ENCODE peak calls at places on chromosomes 4 and X, in eight cellular contexts. M is stomach, Y is HCT116, C is transverse colon, I is suprapubic skin, K is endothelial cell of umbilical vein, B is GM23338, X is HepG2. Q is an unnamed sample.

GRCh38 chr4:99438578-99438875 is 3.4 kb upstream of the ADH7 start:
- DNase-seq in C (no peak), K (no peak), M (no peak), B (no peak), X (no peak), I (no peak), Y (no peak), Q (no peak)

GRCh38 chr4:15935504-15936392 is 2.8 kb downstream of the FGFBP1 start:
- DNase-seq in B (no peak), M (no peak), X (no peak), K (no peak), C (no peak), I (no peak), Y (no peak), Q (no peak)

GRCh38 chrX:68691921-68692320 is 44.5 kb downstream of the STARD8 start:
- DNase-seq in X (no peak), K (no peak), M (no peak), I (no peak), C (no peak), B (no peak), Y (no peak), Q (no peak)

GRCh38 chr4:119099227-119099910 is 36.3 kb upstream of the MYOZ2 start:
- DNase-seq in B (no peak), X (no peak), I (no peak), C (no peak), M (no peak), Y (no peak), K (no peak), Q (no peak)

GRCh38 chr4:179843370-179843769 is 2399.8 kb upstream of the TENM3 start:
- DNase-seq in I (no peak), X (no peak), M (no peak), B (peak; percentile 4), C (no peak), Y (no peak), K (no peak), Q (no peak)

GRCh38 chrX:148741441-148741840 is 241.0 kb downstream of the AFF2 start:
- DNase-seq in I (no peak), X (no peak), M (no peak), Y (no peak), B (peak; percentile 8), C (no peak), K (no peak), Q (no peak)

GRCh38 chrX:25049347-25049746 is 33.6 kb upstream of the ARX start:
- DNase-seq in X (no peak), Y (no peak), C (no peak), K (no peak), M (no peak), I (no peak), B (no peak), Q (no peak)

GRCh38 chr4:156946508-156947197 is 24.9 kb downstream of the PDGFC start:
- DNase-seq in C (no peak), X (no peak), M (no peak), I (no peak), K (peak; percentile 89), B (no peak), Y (peak; percentile 93), Q (no peak)

GRCh38 chr4:168516841-168517240 is 20.0 kb downstream of the PALLD start:
- DNase-seq in C (no peak), X (no peak), M (no peak), I (no peak), K (peak; percentile 21), Y (no peak), B (no peak), Q (no peak)

GRCh38 chr4:187470061-187470460 is 525.5 kb upstream of the ZFP42 start:
- DNase-seq in K (no peak), Y (no peak), C (no peak), B (no peak), I (no peak), X (no peak), M (no peak), Q (peak; percentile 82)
- H3K4me1 ChIP-seq in K (no peaks in the 10 kb centered on the region), Y (no peaks in the 10 kb centered on the region), C (no peaks in the 10 kb centered on the region), B (no peaks in the 10 kb centered on the region), I (no peaks in the 10 kb centered on the region), X (no peaks in the 10 kb centered on the region), M (no peaks in the 10 kb centered on the region), Q (peaks cover 11% of the 10 kb centered on the region)

DNA sequence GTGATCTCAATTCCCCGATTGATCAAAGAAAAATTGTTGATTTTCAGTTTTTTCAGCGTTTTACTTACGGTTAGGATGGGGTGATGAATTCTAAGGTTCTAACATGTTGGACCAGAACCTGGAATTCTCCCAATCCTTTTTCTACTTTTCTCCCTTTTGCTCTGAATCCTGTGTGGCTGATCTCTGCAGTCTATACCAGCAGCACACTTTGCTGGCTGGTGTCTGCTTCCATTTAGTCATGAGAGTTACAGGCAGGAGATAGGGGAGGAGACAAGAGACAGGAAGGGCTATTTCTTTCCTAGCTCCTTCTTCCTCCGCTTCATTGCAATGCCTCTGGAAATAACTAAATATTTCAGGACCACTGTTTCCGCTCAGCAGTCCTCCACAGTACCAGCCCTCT is 623.9 kb downstream of the CENPC start:
- DNase-seq in M (no peak), I (no peak), Y (no peak), C (no peak), X (no peak), B (no peak), K (no peak), Q (no peak)
- TF ChIP-seq POLR2AphosphoS5 in M (no peak), I (no peak), Y (no peak), C (no peak), X (no peak), B (no peak), K (no peak), Q (no peak)

DNA sequence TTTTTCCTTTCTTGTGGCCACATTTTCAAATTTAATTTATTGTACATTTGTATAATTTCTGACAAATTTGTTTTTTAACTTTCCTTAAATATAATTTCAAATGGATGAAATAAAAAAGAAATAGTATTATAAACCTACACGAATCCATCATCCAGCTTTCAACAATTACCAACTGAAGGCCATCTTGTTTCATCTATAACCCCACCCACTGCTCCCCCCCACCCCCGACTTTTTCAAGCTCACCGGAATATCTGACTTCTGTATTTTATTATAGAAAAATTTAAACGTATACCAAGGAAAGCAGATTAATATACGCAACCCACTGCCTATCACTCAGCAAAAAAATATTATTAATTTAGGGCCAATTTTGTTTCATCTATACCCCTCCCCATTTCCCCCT is 1.1 kb downstream of the MORF4L2 start:
- DNase-seq in C (no peak), M (no peak), K (no peak), Y (no peak), X (no peak), I (no peak), B (no peak), Q (no peak)
- H3K4me3 ChIP-seq in C (peak overlapping the region; percentile 64), M (peak overlapping the region; percentile 54), K (peak overlapping the region; percentile 69), Y (peak overlapping the region; percentile 77), X (peak overlapping the region; percentile 91), I (peak overlapping the region; percentile 60), B (peak overlapping the region; percentile 60), Q (peak overlapping the region; percentile 64)

GRCh38 chr4:48044298-48044697 is 27.7 kb downstream of the NIPAL1 start:
- DNase-seq in M (no peak), K (no peak), B (no peak), I (no peak), Y (no peak), C (no peak), X (no peak), Q (no peak)

GRCh38 chr4:48038666-48039065 is 22.1 kb downstream of the NIPAL1 start:
- DNase-seq in I (no peak), C (no peak), B (no peak), Y (no peak), K (peak; percentile 24), M (no peak), X (peak; percentile 77), Q (no peak)

GRCh38 chr4:48043504-48043903 is 26.9 kb downstream of the NIPAL1 start:
- DNase-seq in I (no peak), X (no peak), C (no peak), B (no peak), K (no peak), Y (no peak), M (no peak), Q (no peak)

GRCh38 chr4:48042979-48043461 is 26.4 kb downstream of the NIPAL1 start:
- DNase-seq in X (peak; percentile 77), M (no peak), K (no peak), I (no peak), B (no peak), C (no peak), Y (no peak), Q (no peak)

DNA sequence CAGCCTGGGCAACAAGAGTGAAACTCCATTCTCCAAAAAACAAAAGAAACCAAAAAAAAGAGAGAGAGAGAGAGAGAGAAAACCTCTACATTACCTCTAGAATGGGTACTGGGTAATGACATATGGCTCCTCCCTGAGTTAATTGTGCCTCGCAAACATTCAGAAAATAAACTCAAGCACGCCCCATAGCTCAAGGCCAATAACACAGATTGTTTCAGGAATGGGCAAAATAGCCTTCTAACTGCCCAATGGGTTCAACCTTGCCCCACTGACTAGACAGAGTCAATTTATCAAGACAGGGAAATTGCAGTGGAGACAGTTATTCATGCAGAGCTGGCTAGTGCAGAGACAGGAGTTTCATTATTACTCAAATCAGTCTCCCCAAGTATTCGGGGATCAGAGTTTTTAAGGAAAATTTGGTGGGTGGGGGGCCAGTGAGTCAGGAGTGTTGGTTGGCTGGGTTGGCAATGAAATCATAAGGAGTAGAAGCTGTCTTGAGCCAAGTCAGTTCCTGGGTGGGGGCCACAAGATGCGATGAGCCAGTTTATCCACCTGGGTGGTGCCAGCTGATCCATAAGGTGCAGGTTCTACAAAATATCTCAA is 25.1 kb downstream of the NIPAL1 start:
- DNase-seq in Y (no peak), K (no peak), C (peak; percentile 35), M (no peak), I (no peak), X (no peak), B (no peak), Q (no peak)
- H3K4me1 ChIP-seq in Y (no peaks in the 10 kb centered on the region), K (no peaks in the 10 kb centered on the region), C (no peaks in the 10 kb centered on the region), M (peaks cover 20% of the 10 kb centered on the region), I (peaks cover 5% of the 10 kb centered on the region), X (peaks cover 61% of the 10 kb centered on the region), B (peaks cover 13% of the 10 kb centered on the region), Q (peaks cover 2% of the 10 kb centered on the region)

DNA sequence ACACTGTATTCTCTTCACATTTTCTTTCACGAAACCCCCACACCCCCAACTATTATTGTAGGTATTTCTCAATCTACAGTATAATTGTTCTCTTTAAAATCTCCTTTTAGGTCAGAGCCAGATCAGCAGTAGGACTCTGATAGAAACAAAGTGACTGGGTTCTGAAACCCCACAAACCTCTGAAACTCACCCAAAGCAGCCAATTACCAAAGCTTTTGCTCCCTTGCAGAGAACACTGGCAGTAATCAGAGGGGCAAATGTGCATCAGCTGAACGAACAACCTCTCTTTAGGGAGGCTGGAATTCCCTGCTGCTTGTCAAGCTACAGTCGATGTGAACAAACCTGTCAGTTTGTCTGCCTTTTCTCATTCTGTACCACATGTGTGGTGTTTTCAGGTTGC is 395.8 kb downstream of the GPAT3 start:
- DNase-seq in B (no peak), X (no peak), M (no peak), I (no peak), K (no peak), Y (no peak), C (no peak), Q (no peak)
- TF ChIP-seq POLR2AphosphoS5 in B (no peak), X (no peak), M (no peak), I (no peak), K (no peak), Y (no peak), C (no peak), Q (no peak)